ENCODE peak calls at places on chromosomes 7 and 10, in nine cellular contexts. O is mammary epithelial cell, N is left ventricle myocardium inferior, S is AG04450, X is AG09319, V is cardiac muscle cell, B is endothelial cell, W is lower lobe of right lung, F is MCF 10A. J is an unnamed sample.

GRCh38 chr10:35421553-35422178 is 85.4 kb downstream of the CCNY start:
- DNase-seq in O (peak; percentile 82), N (no peak), S (peak; percentile 80), X (peak; percentile 51), V (peak; percentile 86), B (no peak), W (no peak), F (peak; percentile 82), J (peak; percentile 86)

GRCh38 chr10:131310904-131311660 is 439 bp downstream of the TCERG1L start:
- DNase-seq in O (no peak), N (no peak), S (no peak), X (no peak), V (peak; percentile 11), B (no peak), W (peak; percentile 42), F (no peak), J (no peak)

GRCh38 chr7:68544851-68545250 is 1053.4 kb upstream of the AUTS2 start:
- DNase-seq in O (no peak), N (no peak), S (no peak), X (no peak), V (no peak), B (no peak), W (no peak), F (no peak), J (no peak)

GRCh38 chr7:42170724-42171123 is 66.3 kb downstream of the GLI3 start:
- DNase-seq in O (peak; percentile 93), N (no peak), S (no peak), X (no peak), V (no peak), B (no peak), W (no peak), F (peak; percentile 36), J (peak; percentile 42)

GRCh38 chr7:30173058-30173897 is 38.5 kb downstream of the MTURN start:
- DNase-seq in O (peak; percentile 99), N (peak; percentile 74), S (peak; percentile 83), X (peak; percentile 92), V (peak; percentile 86), B (no peak), W (peak; percentile 67), F (peak; percentile 98), J (peak; percentile 93)

GRCh38 chr10:126218778-126219649 is 169.3 kb downstream of the ADAM12 start:
- DNase-seq in O (no peak), N (no peak), S (no peak), X (no peak), V (no peak), B (no peak), W (no peak), F (no peak), J (no peak)

GRCh38 chr10:5449823-5450222 is 37.5 kb downstream of the NET1 start:
- DNase-seq in O (peak; percentile 82), N (no peak), S (peak; percentile 52), X (no peak), V (peak; percentile 90), B (no peak), W (no peak), F (peak; percentile 57), J (peak; percentile 80)

GRCh38 chr7:131895541-131896173 is 339.2 kb upstream of the PODXL start:
- DNase-seq in O (peak; percentile 88), N (no peak), S (peak; percentile 11), X (peak; percentile 18), V (peak; percentile 69), B (no peak), W (no peak), F (peak; percentile 90), J (peak; percentile 71)

GRCh38 chr7:50534690-50535290 is 30.4 kb downstream of the DDC start:
- DNase-seq in O (peak; percentile 99), N (no peak), S (peak; percentile 98), X (peak; percentile 89), V (peak; percentile 98), B (no peak), W (no peak), F (peak; percentile 96), J (peak; percentile 99)

GRCh38 chr10:97673736-97674525 is 13.1 kb downstream of the AVPI1 start:
- DNase-seq in O (peak; percentile 65), N (no peak), S (no peak), X (no peak), V (peak; percentile 70), B (no peak), W (no peak), F (peak; percentile 75), J (peak; percentile 72)

GRCh38 chr10:126569513-126570447 is 100.7 kb downstream of the C10orf90 start:
- DNase-seq in O (peak; percentile 34), N (no peak), S (peak; percentile 50), X (peak; percentile 42), V (peak; percentile 72), B (no peak), W (no peak), F (peak; percentile 42), J (peak; percentile 92)

GRCh38 chr7:121049028-121049791 is 60.7 kb downstream of the CPED1 start:
- DNase-seq in O (no peak), N (no peak), S (no peak), X (no peak), V (no peak), B (no peak), W (no peak), F (no peak), J (no peak)

GRCh38 chr7:35263396-35263795 is 9.5 kb upstream of the TBX20 start:
- DNase-seq in O (no peak), N (peak; percentile 55), S (no peak), X (no peak), V (peak; percentile 10), B (no peak), W (no peak), F (no peak), J (no peak)

GRCh38 chr7:117946201-117946633 is 73.0 kb upstream of the CTTNBP2 start:
- DNase-seq in O (peak; percentile 55), N (no peak), S (no peak), X (no peak), V (no peak), B (no peak), W (no peak), F (peak; percentile 89), J (no peak)

GRCh38 chr10:51117053-51117660 is 42.9 kb downstream of the PRKG1 start:
- DNase-seq in O (no peak), N (no peak), S (no peak), X (no peak), V (peak; percentile 75), B (no peak), W (no peak), F (no peak), J (peak; percentile 37)

GRCh38 chr10:132910186-132910880 is 32.0 kb downstream of the CFAP46 start:
- DNase-seq in O (no peak), N (no peak), S (no peak), X (no peak), V (no peak), B (no peak), W (no peak), F (no peak), J (no peak)

GRCh38 chr10:90062786-90063185 is 361.4 kb downstream of the KIF20B start:
- DNase-seq in O (no peak), N (no peak), S (no peak), X (no peak), V (no peak), B (no peak), W (no peak), F (no peak), J (peak; percentile 15)

GRCh38 chr10:122662231-122662630 is 37.4 kb downstream of the C10orf120 start:
- DNase-seq in O (no peak), N (no peak), S (no peak), X (no peak), V (no peak), B (no peak), W (no peak), F (no peak), J (no peak)

DNA sequence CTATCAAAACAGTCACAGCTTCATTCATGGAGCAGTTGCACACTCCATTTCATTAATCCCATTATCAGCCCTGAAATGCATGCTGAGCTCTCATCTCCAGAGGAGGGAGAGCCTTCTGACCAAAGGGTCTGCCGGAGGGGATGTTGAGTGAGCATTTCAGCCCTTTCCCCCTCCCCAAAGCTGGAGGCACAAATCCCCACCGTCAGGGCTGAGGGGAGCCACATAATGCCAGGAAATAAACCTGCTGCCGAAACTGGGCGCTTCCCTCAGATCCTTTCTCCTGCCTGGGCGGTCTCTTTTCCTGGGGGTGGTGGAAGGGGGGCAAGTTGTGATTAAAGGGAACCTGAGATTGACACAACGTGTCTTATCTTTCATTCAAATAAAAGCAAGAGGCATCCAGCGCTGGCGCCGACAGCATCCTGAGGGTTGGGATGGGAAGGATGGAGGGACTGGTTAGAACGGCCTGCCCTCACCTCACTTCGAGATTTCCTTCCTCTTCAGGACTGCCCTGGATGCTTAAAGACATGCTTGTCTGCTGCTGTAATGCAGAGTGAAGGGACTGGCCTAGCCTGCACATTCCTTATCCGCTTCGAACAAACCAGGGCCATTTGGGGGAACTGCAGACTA is 71.6 kb downstream of the TLL2 start:
- DNase-seq in O (no peak), N (no peak), S (no peak), X (no peak), V (no peak), B (no peak), W (no peak), F (no peak), J (no peak)
- TF ChIP-seq CTCF in O (no peak), N (no peak), S (no peak), X (no peak), V (no peak), B (no peak), W (no peak), F (no peak), J (no peak)

GRCh38 chr7:15555385-15555859 is 6.4 kb downstream of the AGMO start:
- DNase-seq in O (no peak), N (no peak), S (no peak), X (no peak), V (peak; percentile 33), B (no peak), W (no peak), F (no peak), J (peak; percentile 34)
- TF ChIP-seq CTCF in O (no peak), N (peak; percentile 51), S (peak; percentile 39), X (peak; percentile 41), V (peak; percentile 18), B (no peak), W (no peak), F (no peak), J (peak; percentile 24)

GRCh38 chr10:110600487-110601101 is 33.1 kb downstream of the SMC3 start:
- DNase-seq in O (peak; percentile 43), N (no peak), S (peak; percentile 38), X (peak; percentile 12), V (peak; percentile 77), B (peak; percentile 53), W (no peak), F (peak; percentile 69), J (peak; percentile 76)
- TF ChIP-seq CTCF in O (peak; percentile 58), N (peak; percentile 51), S (peak; percentile 54), X (peak; percentile 45), V (peak; percentile 48), B (peak; percentile 72), W (peak; percentile 46), F (peak; percentile 46), J (peak; percentile 56)

DNA sequence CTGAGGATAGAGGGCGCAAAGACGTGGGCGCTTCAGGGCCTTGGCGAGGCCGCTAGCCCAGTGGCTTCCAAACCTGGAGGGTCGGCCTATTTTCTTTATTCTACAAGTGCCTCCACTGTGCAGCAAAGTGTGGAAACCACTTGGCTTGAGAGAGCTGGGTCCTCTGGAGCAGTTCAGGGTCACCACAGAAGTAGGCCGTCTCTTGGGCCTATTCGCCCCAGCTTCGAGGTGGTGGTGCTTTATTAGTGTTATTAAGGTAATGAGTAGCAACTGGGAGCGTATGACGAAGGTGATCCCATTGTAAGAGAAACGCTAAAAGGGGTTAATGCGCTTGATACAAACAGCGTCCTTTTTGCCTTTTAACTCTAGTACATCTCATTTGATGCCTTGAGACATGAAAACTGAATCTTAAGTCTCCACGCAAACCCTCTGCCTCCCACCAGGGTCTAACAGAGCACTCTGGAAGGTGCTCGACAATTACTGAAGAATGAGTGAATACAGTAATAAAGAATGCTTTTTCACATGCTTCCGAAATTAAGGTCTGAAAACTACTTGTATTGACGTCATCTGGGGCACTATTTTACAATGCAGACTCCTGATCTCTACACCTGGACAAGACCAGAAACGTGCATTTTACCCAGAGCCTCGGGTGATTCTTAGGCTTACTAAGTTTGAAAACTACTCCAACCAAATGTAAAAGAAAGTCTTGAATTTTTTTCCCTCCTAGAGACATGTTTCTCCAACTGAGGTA is 647 bp upstream of the GSAP start:
- DNase-seq in O (no peak), N (no peak), S (no peak), X (no peak), V (no peak), B (no peak), W (no peak), F (no peak), J (no peak)
- TF ChIP-seq CTCF in O (peak; percentile 19), N (no peak), S (no peak), X (no peak), V (peak; percentile 11), B (no peak), W (no peak), F (no peak), J (no peak)